ENCODE peak calls at places on chromosomes 13 and 19, in ten cellular contexts. M is uterus; N is activated B cell treated with CpG ODN at 0.5 μM for 24 hours; F is nephron progenitor cell; C is HEK293T; D is activated T-helper 9 cell treated with anti-CD3 and anti-CD28 coated beads, Interleukin-2, amount 50 U/mL, for 16 hours; J is HFFc6; L is B cell; I is lower lobe of right lung; W is omental fat pad. T is an unnamed sample.

GRCh38 chr19:36008336-36008978 is at the start of gene SYNE4:
- DNase-seq in M (no peak), N (no peak), F (peak), C (no peak), D (no peak), J (no peak), L (no peak), I (peak), W (no peak), T (no peak)

GRCh38 chr13:100428966-100429365 is 159.6 kb downstream of the GGACT start:
- DNase-seq in M (no peak), N (no peak), F (no peak), C (no peak), D (no peak), J (no peak), L (no peak), I (no peak), W (no peak), T (no peak)

GRCh38 chr13:51122868-51123267 is 11.8 kb upstream of the C13orf42 start:
- DNase-seq in M (no peak), N (no peak), F (no peak), C (no peak), D (no peak), J (no peak), L (no peak), I (no peak), W (no peak), T (no peak)

GRCh38 chr13:81872581-81872980 is 1531.7 kb upstream of the SPRY2 start:
- DNase-seq in M (no peak), N (no peak), F (peak), C (peak), D (no peak), J (no peak), L (no peak), I (no peak), W (no peak), T (no peak)

GRCh38 chr19:35271546-35271945 is 2.8 kb downstream of the USF2 start:
- DNase-seq in M (no peak), N (no peak), F (no peak), C (no peak), D (no peak), J (no peak), L (no peak), I (no peak), W (no peak), T (no peak)

GRCh38 chr13:49436890-49437289 is 7.0 kb downstream of the CAB39L start:
- DNase-seq in M (peak), N (no peak), F (no peak), C (no peak), D (no peak), J (peak), L (no peak), I (no peak), W (no peak), T (no peak)

GRCh38 chr13:31945202-31945978 is 86.2 kb upstream of the FRY start:
- DNase-seq in M (peak), N (no peak), F (peak), C (peak), D (no peak), J (peak), L (no peak), I (peak), W (peak), T (no peak)

GRCh38 chr13:98827449-98827848 is 75.0 kb upstream of the SLC15A1 start:
- DNase-seq in M (no peak), N (no peak), F (peak), C (no peak), D (no peak), J (no peak), L (no peak), I (no peak), W (no peak), T (no peak)

GRCh38 chr19:8455018-8455417 is 10.2 kb downstream of the HNRNPM start:
- DNase-seq in M (no peak), N (no peak), F (no peak), C (no peak), D (no peak), J (no peak), L (no peak), I (no peak), W (no peak), T (no peak)

T was measured in chondrocyte.